ENCODE peak calls at places on chromosomes 1 and 21, in seven cellular contexts. B is mammary epithelial cell; F is GOT3; Q is stimulated activated CD8-positive, alpha-beta memory T cell treated with anti-CD3 and anti-CD28 coated beads, Interleukin-2, amount 100 ng/mL, for 1 hour; M is activated gamma-delta T cell treated with Interleukin-2 at 50 U/mL for 16 hours; D is activated CD4-positive, alpha-beta T cell treated with anti-CD3 and anti-CD28 coated beads, Interleukin-2, amount 10 ng/mL, durations not matched to agents 7 days and 5 days; V is AG09319. H is an unnamed sample.

GRCh38 chr1:221335161-221336101 is 406.5 kb downstream of the DUSP10 start:
- DNase-seq in B (peak), F (peak), Q (no peak), M (no peak), D (no peak), V (peak), H (peak)

GRCh38 chr1:7675431-7676273 is 95.4 kb upstream of the VAMP3 start:
- DNase-seq in B (no peak), F (no peak), Q (no peak), M (no peak), D (no peak), V (no peak), H (no peak)

GRCh38 chr1:95388041-95388440 is 154.0 kb downstream of the RWDD3 start:
- DNase-seq in B (no peak), F (no peak), Q (no peak), M (no peak), D (no peak), V (no peak), H (no peak)

GRCh38 chr1:40884055-40884795 is 22.1 kb upstream of the CITED4 start:
- DNase-seq in B (no peak), F (no peak), Q (no peak), M (no peak), D (no peak), V (no peak), H (no peak)

GRCh38 chr1:20321573-20321972 is 30.9 kb downstream of the VWA5B1 start:
- DNase-seq in B (no peak), F (no peak), Q (no peak), M (no peak), D (no peak), V (no peak), H (no peak)

GRCh38 chr1:31672988-31673387 is 28.3 kb upstream of the PEF1 start:
- DNase-seq in B (no peak), F (no peak), Q (no peak), M (no peak), D (no peak), V (no peak), H (no peak)

GRCh38 chr21:36783612-36784383 is 84.9 kb downstream of the SIM2 start:
- DNase-seq in B (peak), F (no peak), Q (no peak), M (no peak), D (no peak), V (no peak), H (no peak)

GRCh38 chr1:12147116-12147753 is 19.6 kb upstream of the TNFRSF1B start:
- DNase-seq in B (no peak), F (no peak), Q (no peak), M (no peak), D (no peak), V (no peak), H (no peak)

GRCh38 chr1:13513885-13514546 is at the start of gene LRRC38:
- DNase-seq in B (no peak), F (no peak), Q (no peak), M (no peak), D (no peak), V (no peak), H (no peak)

GRCh38 chr1:161989108-161989507 is 34.6 kb downstream of the OLFML2B start:
- DNase-seq in B (peak), F (no peak), Q (no peak), M (no peak), D (no peak), V (no peak), H (no peak)

GRCh38 chr21:33543505-33544129 is 779 bp downstream of the SON start:
- DNase-seq in B (no peak), F (no peak), Q (peak), M (peak), D (peak), V (no peak), H (peak)

GRCh38 chr1:72009170-72009569 is 273.2 kb downstream of the NEGR1 start:
- DNase-seq in B (no peak), F (no peak), Q (no peak), M (no peak), D (no peak), V (no peak), H (no peak)

GRCh38 chr1:119008483-119009299 is 20.5 kb upstream of the TBX15 start:
- DNase-seq in B (peak), F (no peak), Q (no peak), M (no peak), D (peak), V (no peak), H (no peak)

GRCh38 chr1:182046763-182047162 is 14.7 kb downstream of the ZNF648 start:
- DNase-seq in B (no peak), F (no peak), Q (no peak), M (no peak), D (no peak), V (no peak), H (no peak)

GRCh38 chr1:45620588-45621500 is 3.0 kb downstream of the CCDC17 start:
- DNase-seq in B (no peak), F (no peak), Q (no peak), M (no peak), D (no peak), V (no peak), H (no peak)

H was measured in left colon.